ENCODE peak calls at places on chromosomes 6 and 20, in six cellular contexts. O, T, C, J, R and I are unnamed samples.

GRCh38 chr20:23039136-23039875 is 4.2 kb downstream of the SSTR4 start:
- DNase-seq in J (no peak), C (no peak), O (no peak), T (no peak), R (no peak), I (no peak)

GRCh38 chr6:53956068-53956711 is 155.1 kb upstream of the MLIP start:
- DNase-seq in T (peak; percentile 83), C (peak; percentile 68), R (peak; percentile 33), O (no peak), J (peak; percentile 77), I (peak; percentile 70)

GRCh38 chr20:15930324-15931305 is 642.6 kb downstream of the KIF16B start:
- DNase-seq in R (no peak), T (no peak), C (peak; percentile 38), J (no peak), O (no peak), I (peak; percentile 5)

GRCh38 chr6:138500867-138501446 is 1.7 kb upstream of the NHSL1 start:
- DNase-seq in T (no peak), O (no peak), C (no peak), J (no peak), R (no peak), I (no peak)

GRCh38 chr20:57501461-57502330 is 23.2 kb downstream of the CTCFL start:
- DNase-seq in O (no peak), J (no peak), C (no peak), T (no peak), R (no peak), I (peak; percentile 5)

GRCh38 chr6:168660400-168660945 is 219.5 kb downstream of the SMOC2 start:
- DNase-seq in R (no peak), O (no peak), J (no peak), C (no peak), T (no peak), I (no peak)

GRCh38 chr6:74356385-74356784 is 660.4 kb downstream of the CD109 start:
- DNase-seq in O (no peak), R (no peak), C (peak; percentile 30), T (no peak), J (no peak), I (no peak)

GRCh38 chr6:54718541-54719023 is 128.0 kb upstream of the FAM83B start:
- DNase-seq in T (no peak), O (no peak), J (peak; percentile 64), R (no peak), C (no peak), I (no peak)

GRCh38 chr20:63664861-63665594 is 6.9 kb downstream of the RTEL1 start:
- DNase-seq in C (peak; percentile 42), R (no peak), J (no peak), T (no peak), O (no peak), I (peak; percentile 42)

GRCh38 chr6:85506441-85507093 is 56.7 kb downstream of the NT5E start:
- DNase-seq in R (no peak), T (no peak), O (no peak), C (no peak), J (no peak), I (no peak)

GRCh38 chr6:121851056-121851455 is 415.6 kb downstream of the GJA1 start:
- DNase-seq in T (no peak), O (no peak), R (no peak), J (no peak), C (no peak), I (no peak)

GRCh38 chr20:50728981-50729874 is 2.2 kb upstream of the PARD6B start:
- DNase-seq in C (peak; percentile 46), T (no peak), R (no peak), J (peak; percentile 77), O (no peak), I (no peak)

GRCh38 chr6:53440331-53440730 is 91.6 kb upstream of the ELOVL5 start:
- DNase-seq in O (no peak), T (no peak), J (no peak), C (peak; percentile 43), R (no peak), I (peak; percentile 11)

GRCh38 chr6:69232506-69233194 is 564.2 kb downstream of the LMBRD1 start:
- DNase-seq in C (peak; percentile 76), T (peak; percentile 82), J (peak; percentile 57), R (peak; percentile 61), O (peak; percentile 4), I (peak; percentile 70)

GRCh38 chr20:63648895-63649589 is 4.2 kb downstream of the STMN3 start:
- DNase-seq in R (no peak), O (no peak), C (no peak), J (no peak), T (no peak), I (no peak)

GRCh38 chr6:100445512-100445911 is 19.2 kb downstream of the SIM1 start:
- DNase-seq in O (no peak), C (no peak), T (no peak), J (no peak), R (no peak), I (no peak)

GRCh38 chr6:43963203-43963602 is 164.0 kb downstream of the MRPL14 start:
- DNase-seq in O (no peak), C (no peak), R (no peak), T (no peak), J (no peak), I (peak; percentile 26)

DNA sequence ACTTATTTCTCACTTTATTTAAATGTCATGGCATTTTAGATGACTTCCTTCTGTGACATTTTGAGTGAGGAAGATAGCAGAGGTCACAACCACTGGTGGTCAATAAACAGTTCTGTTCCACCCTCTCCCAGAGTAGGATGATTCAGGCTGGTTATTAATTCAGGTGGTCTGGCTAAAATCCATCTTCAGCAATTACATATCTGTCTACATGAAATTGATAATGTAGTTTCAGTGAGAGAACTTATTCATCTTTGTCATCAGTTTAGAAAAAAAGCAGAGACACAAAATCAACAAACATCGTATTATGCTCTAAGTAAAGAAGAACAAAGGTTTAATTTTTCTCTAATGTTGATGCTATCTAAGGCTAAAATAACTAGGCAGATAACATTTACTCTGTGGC is 525.5 kb downstream of the TENT5A start:
- DNase-seq in J (no peak), T (no peak), R (no peak), C (no peak), O (no peak), I (no peak)
- TF ChIP-seq CTCF in J (no peak), T (no peak), R (no peak), C (no peak), O (no peak), I (no peak)

GRCh38 chr6:135853227-135853626 is 1.7 kb downstream of the PDE7B start:
- DNase-seq in J (no peak), T (no peak), R (no peak), C (peak; percentile 79), O (no peak), I (peak; percentile 58)

GRCh38 chr6:135851442-135852271 is at the start of gene PDE7B:
- DNase-seq in T (peak; percentile 84), C (peak; percentile 99), O (peak; percentile 11), R (peak; percentile 75), J (peak; percentile 74), I (peak; percentile 99)

GRCh38 chr6:135854799-135855198 is 3.3 kb downstream of the PDE7B start:
- DNase-seq in R (no peak), O (no peak), J (no peak), T (no peak), C (no peak), I (no peak)

GRCh38 chr6:135852775-135853174 is 1.3 kb downstream of the PDE7B start:
- DNase-seq in J (no peak), T (no peak), C (peak; percentile 29), R (no peak), O (no peak), I (no peak)

GRCh38 chr6:135853986-135854385 is 2.5 kb downstream of the PDE7B start:
- DNase-seq in O (no peak), C (peak; percentile 55), R (no peak), J (no peak), T (no peak), I (peak; percentile 18)
- H3K4me3 ChIP-seq in O (no peak overlapping the region), C (peak overlapping the region; percentile 73), R (peak overlapping the region; percentile 34), J (no peak overlapping the region), T (no peak overlapping the region), I (peak overlapping the region; percentile 48)

GRCh38 chr6:150661608-150662007 is 61.9 kb downstream of the PLEKHG1 start:
- DNase-seq in J (no peak), O (no peak), R (no peak), C (no peak), T (no peak), I (no peak)
- TF ChIP-seq CTCF in J (no peak), O (no peak), R (no peak), C (no peak), T (no peak), I (no peak)

DNA sequence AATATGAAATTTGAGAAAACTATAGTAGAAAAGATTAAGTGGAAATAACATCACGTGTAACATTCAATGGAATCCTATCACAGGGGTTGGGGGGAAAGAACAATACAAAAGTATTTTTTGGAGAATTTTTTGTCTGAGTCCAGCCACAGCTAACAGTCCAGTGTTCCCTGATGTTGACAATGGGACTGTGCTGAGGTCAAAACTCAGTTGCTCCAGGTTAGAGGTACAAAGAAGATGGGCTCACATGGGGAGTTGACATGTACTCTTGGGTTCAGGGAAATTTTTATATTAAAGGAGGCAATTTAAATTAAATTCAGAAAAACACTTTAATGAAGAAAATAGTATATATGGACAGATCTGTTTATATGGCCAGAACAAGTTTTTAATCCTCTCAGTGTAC is 995 bp downstream of the MYCT1 start:
- DNase-seq in J (no peak), C (peak; percentile 31), T (no peak), O (no peak), R (no peak), I (no peak)
- H3K4me3 ChIP-seq in J (no peak overlapping the region), C (peak overlapping the region; percentile 54), T (peak overlapping the region; percentile 25), O (peak overlapping the region; percentile 16), R (no peak overlapping the region), I (no peak overlapping the region)

DNA sequence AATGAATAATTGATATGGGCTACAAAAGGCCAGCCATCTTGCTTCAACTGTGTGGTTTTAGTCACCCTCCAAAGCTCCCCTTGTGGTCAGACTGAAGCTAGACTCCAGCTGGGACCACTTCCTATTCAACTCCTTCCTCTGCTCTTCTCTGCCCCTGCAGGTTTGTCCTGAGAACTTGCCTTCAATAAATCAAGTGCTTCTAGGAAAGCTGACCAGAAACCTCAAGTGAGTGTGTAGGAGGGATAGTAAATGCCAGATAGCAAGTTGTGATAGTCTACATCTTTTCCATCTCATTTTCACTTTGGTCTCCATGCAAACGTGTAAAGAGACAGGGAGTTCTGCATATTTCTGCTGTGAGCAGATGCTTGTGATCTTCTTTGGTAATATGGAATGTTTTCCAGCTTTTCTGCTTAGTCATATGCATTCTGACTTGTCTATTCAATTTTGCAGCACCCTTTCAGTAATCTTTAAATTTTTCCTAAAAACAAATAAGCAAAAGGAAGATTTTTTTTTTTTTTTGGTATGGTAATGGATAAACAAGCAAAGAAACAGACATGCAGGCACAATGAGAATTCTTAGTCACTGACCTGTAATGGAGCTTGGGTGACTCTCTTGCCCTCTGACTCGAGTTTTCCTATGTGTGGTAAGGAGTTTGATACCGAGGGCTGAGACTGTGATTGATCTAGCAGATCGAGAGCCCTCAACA is 201.3 kb upstream of the BTBD3 start:
- DNase-seq in O (no peak), T (no peak), C (peak; percentile 39), J (no peak), R (no peak), I (peak; percentile 72)
- TF ChIP-seq CTCF in O (no peak), T (no peak), C (peak; percentile 46), J (no peak), R (no peak), I (peak; percentile 53)